ENCODE peak calls at places on chromosomes 13 and 19, in eight cellular contexts. J is iris pigment epithelial cell; X is spleen; V is brain microvascular endothelial cell; W is stimulated activated CD4-positive, alpha-beta T cell treated with anti-CD3 and anti-CD28 coated beads, Interleukin-1b, Interleukin-23, amount 100 ng/mL, for 1 hour; C is cardiac fibroblast; Z is EH; L is midbrain. H is an unnamed sample.

GRCh38 chr19:50510121-50510670 is 795 bp downstream of the JOSD2 start:
- DNase-seq in J (peak), X (peak), V (no peak), W (no peak), C (no peak), Z (peak), L (no peak), H (no peak)

GRCh38 chr13:113853518-113854237 is 10.2 kb downstream of the GAS6 start:
- DNase-seq in J (no peak), X (peak), V (no peak), W (no peak), C (no peak), Z (peak), L (no peak), H (peak)

GRCh38 chr19:39858541-39858940 is 12.4 kb upstream of the FBL start:
- DNase-seq in J (peak), X (peak), V (no peak), W (no peak), C (no peak), Z (peak), L (no peak), H (peak)

GRCh38 chr13:97359181-97360057 is 74.5 kb upstream of the RAP2A start:
- DNase-seq in J (peak), X (no peak), V (peak), W (peak), C (peak), Z (peak), L (peak), H (peak)

GRCh38 chr19:32830231-32831014 is 39.1 kb downstream of the SLC7A9 start:
- DNase-seq in J (peak), X (no peak), V (peak), W (no peak), C (peak), Z (peak), L (no peak), H (peak)

GRCh38 chr13:86085890-86086289 is 286.7 kb upstream of the SLITRK6 start:
- DNase-seq in J (no peak), X (no peak), V (no peak), W (no peak), C (no peak), Z (no peak), L (no peak), H (no peak)

GRCh38 chr13:81927347-81927746 is 1586.4 kb upstream of the SPRY2 start:
- DNase-seq in J (peak), X (no peak), V (no peak), W (no peak), C (no peak), Z (no peak), L (no peak), H (no peak)

GRCh38 chr19:45615795-45616708 is 14.0 kb upstream of the GPR4 start:
- DNase-seq in J (peak), X (peak), V (peak), W (peak), C (peak), Z (peak), L (no peak), H (peak)

GRCh38 chr19:32767951-32768679 is 48.5 kb downstream of the TDRD12 start:
- DNase-seq in J (no peak), X (no peak), V (no peak), W (no peak), C (no peak), Z (no peak), L (no peak), H (no peak)

GRCh38 chr19:39160523-39160861 is 34.9 kb downstream of the PAK4 start:
- DNase-seq in J (peak), X (no peak), V (peak), W (no peak), C (peak), Z (peak), L (no peak), H (peak)

GRCh38 chr19:40055832-40056504 is at the start of gene ZNF780B:
- DNase-seq in J (peak), X (peak), V (peak), W (peak), C (peak), Z (peak), L (peak), H (peak)

GRCh38 chr19:18317998-18318800 is 4.7 kb downstream of the LSM4 start:
- DNase-seq in J (no peak), X (no peak), V (no peak), W (no peak), C (no peak), Z (no peak), L (no peak), H (no peak)

GRCh38 chr13:80850771-80851170 is 509.8 kb upstream of the SPRY2 start:
- DNase-seq in J (no peak), X (no peak), V (no peak), W (no peak), C (no peak), Z (no peak), L (no peak), H (no peak)

GRCh38 chr13:93624371-93624777 is 397.8 kb downstream of the GPC6 start:
- DNase-seq in J (peak), X (no peak), V (peak), W (no peak), C (no peak), Z (no peak), L (no peak), H (no peak)

GRCh38 chr13:81551036-81551435 is 1210.1 kb upstream of the SPRY2 start:
- DNase-seq in J (no peak), X (no peak), V (no peak), W (no peak), C (no peak), Z (no peak), L (no peak), H (no peak)

GRCh38 chr13:113796211-113796875 is 37.3 kb downstream of the TMEM255B start:
- DNase-seq in J (no peak), X (peak), V (no peak), W (no peak), C (no peak), Z (no peak), L (no peak), H (no peak)

GRCh38 chr13:40023608-40024577 is 368.4 kb downstream of the COG6 start:
- DNase-seq in J (peak), X (no peak), V (no peak), W (no peak), C (peak), Z (no peak), L (no peak), H (no peak)

GRCh38 chr13:98549006-98549727 is 27.7 kb downstream of the STK24 start:
- DNase-seq in J (peak), X (no peak), V (peak), W (no peak), C (peak), Z (peak), L (no peak), H (peak)

GRCh38 chr19:6947745-6948144 is 60.4 kb downstream of the ADGRE1 start:
- DNase-seq in J (peak), X (no peak), V (peak), W (peak), C (peak), Z (peak), L (no peak), H (no peak)

GRCh38 chr19:824885-825284 is 2.8 kb upstream of the AZU1 start:
- DNase-seq in J (no peak), X (peak), V (no peak), W (no peak), C (no peak), Z (no peak), L (no peak), H (no peak)

GRCh38 chr13:107271226-107271625 is 703.3 kb upstream of the ARGLU1 start:
- DNase-seq in J (peak), X (no peak), V (peak), W (no peak), C (peak), Z (no peak), L (peak), H (peak)

GRCh38 chr19:34126966-34127365 is 45.3 kb upstream of the LSM14A start:
- DNase-seq in J (no peak), X (no peak), V (no peak), W (no peak), C (no peak), Z (no peak), L (no peak), H (no peak)

GRCh38 chr13:41905600-41906254 is 55.2 kb downstream of the VWA8 start:
- DNase-seq in J (peak), X (no peak), V (no peak), W (no peak), C (peak), Z (peak), L (no peak), H (peak)

GRCh38 chr19:7529246-7529600 is 6.3 kb upstream of the PNPLA6 start:
- DNase-seq in J (no peak), X (no peak), V (no peak), W (no peak), C (no peak), Z (no peak), L (no peak), H (no peak)